ENCODE peak calls at places on chromosomes 1 and 21, in six cellular contexts. I is choroid plexus epithelial cell, S is fibroblast of lung, B is progenitor cell of endocrine pancreas, L is dorsolateral prefrontal cortex, Z is H9. T is an unnamed sample.
A peak's percentile ranks its signal among the peaks of the same experiment; 100 is the strongest.

GRCh38 chr21:36929622-36930021 is 36.8 kb downstream of the HLCS start:
- DNase-seq in I (peak; percentile 41), S (peak; percentile 17), B (no peak), L (peak; percentile 50), Z (no peak), T (no peak)

GRCh38 chr1:39061951-39062350 is 35.8 kb downstream of the NDUFS5 start:
- DNase-seq in I (peak; percentile 74), S (no peak), B (no peak), L (no peak), Z (no peak), T (no peak)

GRCh38 chr1:3594706-3595377 is 16.5 kb downstream of the MEGF6 start:
- DNase-seq in I (no peak), S (no peak), B (no peak), L (no peak), Z (no peak), T (no peak)

GRCh38 chr1:155208656-155209372 is at the start of gene MTX1:
- DNase-seq in I (peak; percentile 89), S (peak; percentile 81), B (peak; percentile 72), L (peak; percentile 79), Z (peak; percentile 95), T (peak; percentile 85)

GRCh38 chr1:169468982-169469381 is 16.8 kb downstream of the SLC19A2 start:
- DNase-seq in I (peak; percentile 13), S (peak; percentile 16), B (no peak), L (no peak), Z (no peak), T (no peak)

GRCh38 chr1:41516168-41516961 is 31.9 kb upstream of the EDN2 start:
- DNase-seq in I (peak; percentile 89), S (peak; percentile 77), B (peak; percentile 88), L (peak; percentile 88), Z (peak; percentile 92), T (peak; percentile 74)

GRCh38 chr1:48007044-48007443 is 9.9 kb upstream of the TRABD2B start:
- DNase-seq in I (peak; percentile 94), S (peak; percentile 18), B (no peak), L (no peak), Z (no peak), T (no peak)

GRCh38 chr1:8004803-8005573 is 21.1 kb downstream of the ERRFI1 start:
- DNase-seq in I (peak; percentile 99), S (peak; percentile 95), B (no peak), L (no peak), Z (no peak), T (no peak)

GRCh38 chr1:17207966-17208418 is 3.1 kb downstream of the PADI1 start:
- DNase-seq in I (peak; percentile 62), S (peak; percentile 70), B (no peak), L (no peak), Z (no peak), T (peak; percentile 43)

GRCh38 chr1:203028784-203029553 is 2.7 kb downstream of the PPFIA4 start:
- DNase-seq in I (no peak), S (no peak), B (no peak), L (peak; percentile 82), Z (peak; percentile 21), T (no peak)

GRCh38 chr1:14300991-14301703 is 297.3 kb upstream of the KAZN start:
- DNase-seq in I (no peak), S (peak; percentile 29), B (no peak), L (peak; percentile 34), Z (no peak), T (no peak)

GRCh38 chr21:33069994-33070811 is at the start of gene OLIG1:
- DNase-seq in I (peak; percentile 15), S (peak; percentile 44), B (peak; percentile 50), L (peak; percentile 64), Z (peak; percentile 82), T (no peak)

GRCh38 chr1:36108314-36108713 is 16.7 kb downstream of the COL8A2 start:
- DNase-seq in I (peak; percentile 36), S (peak; percentile 70), B (no peak), L (no peak), Z (no peak), T (no peak)

DNA sequence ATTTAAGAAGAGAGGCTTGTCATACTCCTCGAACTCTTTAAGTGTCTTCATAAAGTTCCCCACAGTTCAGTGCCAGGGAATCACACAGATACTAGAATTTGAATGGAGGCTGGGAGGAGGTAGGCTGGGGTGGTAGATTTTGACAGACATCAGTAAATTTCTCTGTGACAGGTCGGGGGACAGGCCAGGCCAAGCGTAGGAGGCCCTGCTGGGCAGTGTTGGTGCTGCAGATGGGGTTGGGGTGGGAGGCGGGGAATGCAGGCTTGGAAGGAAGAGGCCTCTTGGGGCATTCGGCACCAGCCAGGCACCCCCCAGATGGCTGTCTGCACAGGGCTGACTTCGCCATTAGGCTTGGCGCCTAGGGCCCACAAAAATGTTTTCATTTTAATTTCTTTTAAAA is 84.0 kb downstream of the MAN1C1 start:
- DNase-seq in I (no peak), S (no peak), B (no peak), L (no peak), Z (peak; percentile 63), T (no peak)
- TF ChIP-seq CTCF in I (peak; percentile 17), S (no peak), B (peak; percentile 35), L (no peak), Z (peak; percentile 46), T (no peak)

GRCh38 chr1:174103766-174104165 is 55.6 kb upstream of the RABGAP1L start:
- DNase-seq in I (no peak), S (no peak), B (no peak), L (no peak), Z (no peak), T (no peak)

GRCh38 chr1:174110053-174110452 is 49.3 kb upstream of the RABGAP1L start:
- DNase-seq in I (no peak), S (no peak), B (no peak), L (no peak), Z (no peak), T (no peak)

DNA sequence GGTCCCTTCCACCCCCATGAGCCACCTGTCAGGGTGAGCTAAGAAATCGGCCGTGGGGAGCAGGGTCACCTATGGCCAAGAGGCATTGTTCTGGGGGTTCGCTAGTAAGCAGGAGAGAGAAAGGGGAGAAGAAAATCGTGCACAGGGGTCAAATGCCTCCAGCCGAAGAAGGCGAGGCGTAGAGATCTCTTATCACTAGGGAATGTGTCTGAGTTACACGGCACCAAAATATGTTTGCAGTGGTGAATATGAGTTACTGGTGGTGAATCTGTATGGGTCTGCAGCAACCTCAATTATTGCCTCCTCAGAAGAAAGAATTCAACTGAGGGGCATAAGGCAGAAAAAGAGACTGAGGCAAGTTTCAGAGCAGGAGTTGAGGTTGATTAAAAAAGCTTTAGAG is 54.2 kb upstream of the RABGAP1L start:
- DNase-seq in I (no peak), S (no peak), B (no peak), L (no peak), Z (no peak), T (no peak)
- TF ChIP-seq CTCF in I (no peak), S (no peak), B (no peak), L (no peak), Z (no peak), T (no peak)

GRCh38 chr1:175192630-175193338 is at the start of gene KIAA0040:
- DNase-seq in I (no peak), S (peak; percentile 17), B (peak; percentile 39), L (peak; percentile 12), Z (peak; percentile 83), T (peak; percentile 54)
- TF ChIP-seq CTCF in I (no peak), S (no peak), B (peak; percentile 35), L (no peak), Z (peak; percentile 38), T (no peak)

GRCh38 chr1:221839794-221840395 is 98.0 kb upstream of the DUSP10 start:
- DNase-seq in I (peak; percentile 89), S (peak; percentile 61), B (no peak), L (no peak), Z (no peak), T (peak; percentile 80)

GRCh38 chr1:221839321-221839720 is 97.4 kb upstream of the DUSP10 start:
- DNase-seq in I (no peak), S (no peak), B (no peak), L (no peak), Z (no peak), T (peak; percentile 28)

GRCh38 chr1:221840511-221841243 is 98.8 kb upstream of the DUSP10 start:
- DNase-seq in I (peak; percentile 39), S (no peak), B (no peak), L (no peak), Z (no peak), T (peak; percentile 28)

GRCh38 chr1:221841983-221842335 is 100.1 kb upstream of the DUSP10 start:
- DNase-seq in I (no peak), S (no peak), B (no peak), L (no peak), Z (no peak), T (no peak)

DNA sequence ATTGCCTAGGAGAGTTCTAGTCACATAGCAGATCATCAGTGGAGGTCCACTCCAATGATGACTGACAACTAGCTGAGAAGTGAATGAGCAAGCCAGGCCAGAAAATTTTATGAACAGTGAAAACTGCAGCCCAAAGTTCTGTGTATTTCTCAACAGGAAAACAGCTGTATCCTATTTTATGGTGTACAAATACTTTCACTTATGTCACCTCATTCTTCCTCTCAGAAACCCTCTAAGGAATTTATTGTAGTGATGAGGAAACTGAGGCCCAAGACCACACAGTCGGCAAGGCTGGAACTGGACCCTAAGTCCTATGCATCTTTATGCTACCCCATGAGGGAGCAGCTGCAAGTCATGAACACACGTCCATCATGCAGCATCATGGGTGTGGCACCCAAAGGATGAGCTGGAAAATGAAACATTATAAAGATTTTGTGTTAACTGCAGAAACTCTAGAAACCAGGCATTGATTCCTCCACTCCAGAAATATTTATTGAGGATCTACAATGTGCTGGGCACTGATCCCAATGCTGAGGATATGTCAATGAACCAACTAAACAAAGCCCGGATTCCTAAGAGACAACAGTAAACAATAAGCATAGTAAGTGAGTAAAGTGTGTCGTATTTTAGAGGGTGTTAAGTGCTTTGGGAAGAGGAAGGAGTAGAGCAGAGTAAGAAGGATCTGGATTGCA is 99.5 kb upstream of the DUSP10 start:
- DNase-seq in I (peak; percentile 45), S (no peak), B (no peak), L (no peak), Z (no peak), T (no peak)
- TF ChIP-seq CTCF in I (no peak), S (no peak), B (no peak), L (no peak), Z (no peak), T (no peak)

GRCh38 chr21:34801519-34802132 is 132.8 kb downstream of the CLIC6 start:
- DNase-seq in I (peak; percentile 54), S (no peak), B (no peak), L (no peak), Z (peak; percentile 59), T (no peak)
- TF ChIP-seq CTCF in I (peak; percentile 60), S (peak; percentile 44), B (peak; percentile 39), L (no peak), Z (peak; percentile 74), T (no peak)

DNA sequence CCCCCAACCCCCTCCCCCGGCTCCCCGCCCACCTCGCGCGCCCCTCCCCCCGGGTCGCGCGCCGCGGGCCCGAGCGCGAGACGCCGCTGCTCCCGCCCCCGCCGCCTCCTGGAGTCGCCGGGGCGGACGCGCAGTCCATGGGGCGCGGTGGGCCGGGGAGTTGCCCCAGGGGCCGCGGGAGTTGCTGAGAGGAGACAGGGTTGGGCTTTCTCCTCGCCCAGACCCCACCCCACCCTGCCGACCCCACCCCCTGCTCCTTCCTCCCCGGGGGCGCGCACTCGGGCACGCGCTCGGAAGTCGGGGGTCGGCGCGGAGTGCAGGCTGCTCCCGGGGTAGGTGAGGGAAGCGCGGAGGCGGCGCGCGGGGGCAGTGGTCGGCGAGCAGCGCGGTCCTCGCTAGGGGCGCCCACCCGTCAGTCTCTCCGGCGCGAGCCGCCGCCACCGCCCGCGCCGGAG is at the start of gene LAMC1:
- DNase-seq in I (peak; percentile 84), S (peak; percentile 82), B (peak; percentile 83), L (peak; percentile 39), Z (peak; percentile 93), T (peak; percentile 76)
- TF ChIP-seq CTCF in I (no peak), S (no peak), B (no peak), L (no peak), Z (no peak), T (no peak)

T was measured in activated B cell treated with CpG ODN at 0.5 μM for 24 hours.